ENCODE peak calls at places on chromosomes 4 and X, in eight cellular contexts. O, Q, N, I, J, Y, E and C are unnamed samples.

GRCh38 chrX:107715331-107716044 is 60.1 kb downstream of the TSC22D3 start:
- DNase-seq in I (no peak), Y (no peak), J (peak), N (no peak), Q (no peak), E (peak), O (peak), C (no peak)

GRCh38 chr4:41832961-41833360 is 84.4 kb upstream of the PHOX2B start:
- DNase-seq in Y (no peak), O (no peak), I (no peak), Q (no peak), E (no peak), N (no peak), J (no peak), C (no peak)

GRCh38 chr4:154160925-154161324 is 330.7 kb downstream of the DCHS2 start:
- DNase-seq in N (no peak), Y (no peak), I (no peak), E (no peak), O (no peak), J (no peak), Q (no peak), C (no peak)

GRCh38 chr4:176549161-176549865 is 229.5 kb downstream of the SPCS3 start:
- DNase-seq in N (no peak), Q (no peak), O (no peak), Y (no peak), I (no peak), J (no peak), E (no peak), C (no peak)

GRCh38 chr4:184845367-184846011 is 19.7 kb upstream of the ACSL1 start:
- DNase-seq in I (no peak), J (no peak), Q (no peak), O (no peak), N (no peak), Y (no peak), E (no peak), C (no peak)

GRCh38 chrX:4805559-4805958 is 1092.1 kb upstream of the PRKX start:
- DNase-seq in I (no peak), N (no peak), E (no peak), Y (peak), J (no peak), Q (no peak), O (no peak), C (no peak)

GRCh38 chrX:101491943-101492342 is 6.7 kb downstream of the ARMCX4 start:
- DNase-seq in I (no peak), E (no peak), N (no peak), O (no peak), Y (no peak), J (no peak), Q (no peak), C (no peak)

GRCh38 chr4:125369098-125369497 is 54.3 kb downstream of the FAT4 start:
- DNase-seq in I (no peak), E (no peak), N (no peak), Q (no peak), Y (no peak), O (no peak), J (no peak), C (no peak)

GRCh38 chrX:9443327-9443726 is 21.5 kb upstream of the TBL1X start:
- DNase-seq in Y (no peak), E (no peak), I (no peak), O (no peak), J (no peak), Q (no peak), N (no peak), C (no peak)

GRCh38 chr4:1043658-1044468 is 32.4 kb downstream of the FGFRL1 start:
- DNase-seq in N (no peak), E (peak), J (no peak), Y (no peak), Q (peak), O (peak), I (peak), C (peak)

GRCh38 chr4:94802091-94802490 is 44.3 kb downstream of the BMPR1B start:
- DNase-seq in E (no peak), J (no peak), Q (no peak), I (no peak), N (no peak), O (no peak), Y (no peak), C (no peak)

GRCh38 chr4:2372488-2373030 is 45.9 kb downstream of the ZFYVE28 start:
- DNase-seq in J (no peak), I (no peak), E (peak), O (no peak), N (no peak), Y (no peak), Q (no peak), C (no peak)

GRCh38 chr4:160318567-160319220 is 1215.8 kb downstream of the RAPGEF2 start:
- DNase-seq in N (peak), E (no peak), Y (no peak), J (no peak), O (no peak), I (no peak), Q (no peak), C (no peak)

GRCh38 chr4:186298034-186298647 is 32.2 kb downstream of the F11 start:
- DNase-seq in E (no peak), Q (no peak), Y (no peak), O (no peak), J (no peak), I (no peak), N (no peak), C (no peak)

GRCh38 chrX:45063319-45064095 is 137.2 kb downstream of the DIPK2B start:
- DNase-seq in N (no peak), Q (peak), Y (no peak), O (no peak), I (no peak), J (no peak), E (no peak), C (no peak)

GRCh38 chr4:99352602-99353580 is at the start of gene ADH1C:
- DNase-seq in O (no peak), E (no peak), N (no peak), I (no peak), Q (peak), Y (no peak), J (peak), C (no peak)

GRCh38 chrX:95878874-95879273 is 805.8 kb upstream of the DIAPH2 start:
- DNase-seq in I (no peak), Y (no peak), Q (no peak), N (no peak), J (no peak), E (no peak), O (no peak), C (no peak)

GRCh38 chrX:30309139-30309571 is at the start of gene NR0B1:
- DNase-seq in J (no peak), Q (no peak), O (no peak), I (no peak), Y (no peak), N (peak), E (no peak), C (no peak)

GRCh38 chr4:3403104-3403906 is 38.5 kb upstream of the HGFAC start:
- DNase-seq in Q (no peak), I (no peak), O (no peak), N (no peak), J (no peak), E (peak), Y (no peak), C (no peak)

GRCh38 chr4:47704693-47705325 is 133.1 kb downstream of the CORIN start:
- DNase-seq in I (no peak), O (peak), Y (peak), N (peak), J (peak), E (no peak), Q (no peak), C (no peak)

GRCh38 chr4:186789671-186790070 is 66.0 kb upstream of the FAT1 start:
- DNase-seq in Q (no peak), J (no peak), I (no peak), N (no peak), E (no peak), O (no peak), Y (no peak), C (no peak)

GRCh38 chr4:8199594-8200301 is 658 bp downstream of the SH3TC1 start:
- DNase-seq in Q (no peak), I (no peak), O (no peak), E (no peak), J (no peak), Y (no peak), N (no peak), C (no peak)

GRCh38 chr4:112060212-112060611 is 85.0 kb upstream of the FAM241A start:
- DNase-seq in O (peak), Y (peak), N (no peak), J (peak), Q (no peak), I (no peak), E (no peak), C (no peak)

GRCh38 chr4:89226665-89227572 is 80.7 kb downstream of the GPRIN3 start:
- DNase-seq in I (peak), J (peak), E (peak), N (peak), Y (peak), O (peak), Q (peak), C (no peak)

GRCh38 chr4:39043697-39044363 is 11.6 kb upstream of the TMEM156 start:
- DNase-seq in I (no peak), Y (no peak), O (peak), Q (no peak), E (no peak), J (no peak), N (no peak), C (no peak)

GRCh38 chr4:103118171-103118570 is 18.5 kb upstream of the BDH2 start:
- DNase-seq in Q (no peak), N (no peak), Y (no peak), E (no peak), I (no peak), O (no peak), J (no peak), C (no peak)

GRCh38 chr4:147863111-147863747 is 131.3 kb downstream of the ARHGAP10 start:
- DNase-seq in E (no peak), I (no peak), N (no peak), J (no peak), Q (no peak), Y (no peak), O (no peak), C (no peak)

GRCh38 chrX:15674514-15674898 is 9.9 kb upstream of the CLTRN start:
- DNase-seq in Q (peak), Y (no peak), I (peak), O (no peak), E (peak), J (peak), N (no peak), C (peak)

GRCh38 chr4:128386761-128387599 is 99.4 kb upstream of the PGRMC2 start:
- DNase-seq in E (peak), Y (peak), J (peak), N (peak), Q (peak), I (peak), O (peak), C (no peak)

GRCh38 chr4:148441624-148441985 is 609 bp downstream of the NR3C2 start:
- DNase-seq in Y (no peak), N (no peak), J (no peak), E (no peak), I (peak), Q (peak), O (peak), C (no peak)

GRCh38 chr4:5124876-5125275 is 73.6 kb downstream of the STK32B start:
- DNase-seq in Q (no peak), I (no peak), Y (no peak), J (no peak), N (no peak), E (no peak), O (no peak), C (no peak)